ENCODE peak calls at places on chromosomes 11 and 22, in six cellular contexts. N, C, P, U, E and J are unnamed samples.

GRCh38 chr11:35967042-35967441 is 23.2 kb downstream of the LDLRAD3 start:
- DNase-seq in N (no peak), C (no peak), P (no peak), U (no peak), E (no peak), J (no peak)

GRCh38 chr11:456533-456932 is 6.5 kb downstream of the PTDSS2 start:
- DNase-seq in N (no peak), C (no peak), P (no peak), U (no peak), E (no peak), J (no peak)

GRCh38 chr11:46972821-46973220 is 36.3 kb downstream of the CSTPP1 start:
- DNase-seq in N (no peak), C (no peak), P (no peak), U (no peak), E (no peak), J (no peak)

GRCh38 chr11:121460941-121461514 is 8.3 kb upstream of the SORL1-AS1 start:
- DNase-seq in N (no peak), C (peak; percentile 86), P (no peak), U (no peak), E (no peak), J (no peak)

GRCh38 chr22:16774911-16775529 is 50.2 kb downstream of the XKR3 start:
- DNase-seq in N (no peak), C (no peak), P (peak; percentile 5), U (no peak), E (no peak), J (no peak)

GRCh38 chr22:36510966-36511881 is 4.4 kb upstream of the FOXRED2 start:
- DNase-seq in N (peak; percentile 71), C (no peak), P (peak; percentile 44), U (peak; percentile 67), E (no peak), J (peak; percentile 66)

GRCh38 chr11:36346562-36347383 is 50.7 kb downstream of the PRR5L start:
- DNase-seq in N (no peak), C (no peak), P (no peak), U (no peak), E (no peak), J (no peak)

GRCh38 chr11:33412231-33412630 is 155.1 kb downstream of the HIPK3 start:
- DNase-seq in N (no peak), C (no peak), P (no peak), U (no peak), E (no peak), J (no peak)

GRCh38 chr11:118979434-118979833 is 7.9 kb downstream of the FOXR1 start:
- DNase-seq in N (peak; percentile 49), C (no peak), P (no peak), U (no peak), E (no peak), J (no peak)

GRCh38 chr11:113477321-113477720 is 2.1 kb upstream of the DRD2 start:
- DNase-seq in N (peak; percentile 63), C (no peak), P (no peak), U (no peak), E (no peak), J (no peak)

GRCh38 chr11:12469451-12469850 is 92.1 kb downstream of the PARVA start:
- DNase-seq in N (no peak), C (no peak), P (no peak), U (no peak), E (no peak), J (no peak)